ENCODE peak calls at places on chromosomes 11 and 22, in nine cellular contexts. One of them, this sample, is unnamed.

GRCh38 chr22:25021409-25021808 is 68.9 kb downstream of the KIAA1671 start:
- DNase-seq in caudate nucleus: no peak
- DNase-seq in activated CD8-positive, alpha-beta memory T cell treated with anti-CD3 and anti-CD28 coated beads, Interleukin-2, amount 50 U/mL, for 4 hours: no peak
- DNase-seq in spleen: no peak
- DNase-seq in ELR: no peak
- DNase-seq in HEK293T: no peak
- DNase-seq in astrocyte: no peak
- DNase-seq in A549: no peak
- DNase-seq in NCI-H1694 treated with DMSO at 0.1 percent for 48 hours: no peak
- DNase-seq in this sample: no peak

GRCh38 chr11:96036863-96037262 is 113.0 kb upstream of the MTMR2 start:
- DNase-seq in ELR: no peak
- DNase-seq in astrocyte: no peak
- DNase-seq in activated CD8-positive, alpha-beta memory T cell treated with anti-CD3 and anti-CD28 coated beads, Interleukin-2, amount 50 U/mL, for 4 hours: no peak
- DNase-seq in NCI-H1694 treated with DMSO at 0.1 percent for 48 hours: peak
- DNase-seq in spleen: no peak
- DNase-seq in A549: no peak
- DNase-seq in caudate nucleus: no peak
- DNase-seq in HEK293T: no peak
- DNase-seq in this sample: no peak

GRCh38 chr11:118572075-118572913 is at the start of gene ARCN1:
- DNase-seq in A549: peak
- DNase-seq in ELR: peak
- DNase-seq in caudate nucleus: peak
- DNase-seq in NCI-H1694 treated with DMSO at 0.1 percent for 48 hours: peak
- DNase-seq in activated CD8-positive, alpha-beta memory T cell treated with anti-CD3 and anti-CD28 coated beads, Interleukin-2, amount 50 U/mL, for 4 hours: peak
- DNase-seq in HEK293T: peak
- DNase-seq in spleen: peak
- DNase-seq in astrocyte: peak
- DNase-seq in this sample: peak

GRCh38 chr11:119745776-119746535 is 17.0 kb upstream of the NECTIN1 start:
- DNase-seq in astrocyte: no peak
- DNase-seq in A549: no peak
- DNase-seq in ELR: no peak
- DNase-seq in activated CD8-positive, alpha-beta memory T cell treated with anti-CD3 and anti-CD28 coated beads, Interleukin-2, amount 50 U/mL, for 4 hours: no peak
- DNase-seq in caudate nucleus: no peak
- DNase-seq in NCI-H1694 treated with DMSO at 0.1 percent for 48 hours: no peak
- DNase-seq in spleen: peak
- DNase-seq in HEK293T: no peak
- DNase-seq in this sample: no peak

GRCh38 chr11:35118906-35119305 is 20.1 kb upstream of the CD44 start:
- DNase-seq in astrocyte: no peak
- DNase-seq in caudate nucleus: no peak
- DNase-seq in activated CD8-positive, alpha-beta memory T cell treated with anti-CD3 and anti-CD28 coated beads, Interleukin-2, amount 50 U/mL, for 4 hours: no peak
- DNase-seq in ELR: no peak
- DNase-seq in NCI-H1694 treated with DMSO at 0.1 percent for 48 hours: no peak
- DNase-seq in spleen: no peak
- DNase-seq in A549: no peak
- DNase-seq in HEK293T: no peak
- DNase-seq in this sample: no peak

GRCh38 chr22:23289851-23290724 is 109.8 kb downstream of the BCR start:
- DNase-seq in activated CD8-positive, alpha-beta memory T cell treated with anti-CD3 and anti-CD28 coated beads, Interleukin-2, amount 50 U/mL, for 4 hours: peak
- DNase-seq in ELR: peak
- DNase-seq in A549: peak
- DNase-seq in spleen: no peak
- DNase-seq in astrocyte: peak
- DNase-seq in HEK293T: peak
- DNase-seq in NCI-H1694 treated with DMSO at 0.1 percent for 48 hours: peak
- DNase-seq in caudate nucleus: no peak
- DNase-seq in this sample: peak

GRCh38 chr11:99818991-99819390 is 798.2 kb downstream of the CNTN5 start:
- DNase-seq in caudate nucleus: no peak
- DNase-seq in HEK293T: no peak
- DNase-seq in ELR: no peak
- DNase-seq in activated CD8-positive, alpha-beta memory T cell treated with anti-CD3 and anti-CD28 coated beads, Interleukin-2, amount 50 U/mL, for 4 hours: no peak
- DNase-seq in NCI-H1694 treated with DMSO at 0.1 percent for 48 hours: no peak
- DNase-seq in astrocyte: no peak
- DNase-seq in spleen: no peak
- DNase-seq in A549: no peak
- DNase-seq in this sample: no peak

GRCh38 chr22:23401111-23401909 is 178.8 kb downstream of the IGLL1 start:
- DNase-seq in HEK293T: no peak
- DNase-seq in astrocyte: peak
- DNase-seq in spleen: no peak
- DNase-seq in ELR: peak
- DNase-seq in A549: no peak
- DNase-seq in caudate nucleus: no peak
- DNase-seq in NCI-H1694 treated with DMSO at 0.1 percent for 48 hours: no peak
- DNase-seq in activated CD8-positive, alpha-beta memory T cell treated with anti-CD3 and anti-CD28 coated beads, Interleukin-2, amount 50 U/mL, for 4 hours: no peak
- DNase-seq in this sample: no peak

GRCh38 chr22:29524440-29525191 is 28.9 kb downstream of the THOC5 start:
- DNase-seq in astrocyte: peak
- DNase-seq in NCI-H1694 treated with DMSO at 0.1 percent for 48 hours: peak
- DNase-seq in HEK293T: peak
- DNase-seq in A549: peak
- DNase-seq in caudate nucleus: no peak
- DNase-seq in activated CD8-positive, alpha-beta memory T cell treated with anti-CD3 and anti-CD28 coated beads, Interleukin-2, amount 50 U/mL, for 4 hours: no peak
- DNase-seq in spleen: peak
- DNase-seq in ELR: peak
- DNase-seq in this sample: no peak

GRCh38 chr11:326842-327580 is 6.4 kb upstream of the IFITM3 start:
- DNase-seq in caudate nucleus: peak
- DNase-seq in ELR: peak
- DNase-seq in spleen: peak
- DNase-seq in A549: no peak
- DNase-seq in HEK293T: no peak
- DNase-seq in activated CD8-positive, alpha-beta memory T cell treated with anti-CD3 and anti-CD28 coated beads, Interleukin-2, amount 50 U/mL, for 4 hours: peak
- DNase-seq in NCI-H1694 treated with DMSO at 0.1 percent for 48 hours: no peak
- DNase-seq in astrocyte: no peak
- DNase-seq in this sample: peak

GRCh38 chr11:61814242-61814957 is 2.4 kb downstream of the FADS1 start:
- DNase-seq in A549: no peak
- DNase-seq in HEK293T: no peak
- DNase-seq in ELR: peak
- DNase-seq in NCI-H1694 treated with DMSO at 0.1 percent for 48 hours: no peak
- DNase-seq in activated CD8-positive, alpha-beta memory T cell treated with anti-CD3 and anti-CD28 coated beads, Interleukin-2, amount 50 U/mL, for 4 hours: no peak
- DNase-seq in spleen: no peak
- DNase-seq in caudate nucleus: peak
- DNase-seq in astrocyte: peak
- DNase-seq in this sample: peak

GRCh38 chr22:42169055-42169469 is 38.5 kb upstream of the CYP2D6 start:
- DNase-seq in NCI-H1694 treated with DMSO at 0.1 percent for 48 hours: peak
- DNase-seq in A549: peak
- DNase-seq in HEK293T: peak
- DNase-seq in caudate nucleus: peak
- DNase-seq in spleen: peak
- DNase-seq in astrocyte: peak
- DNase-seq in ELR: peak
- DNase-seq in activated CD8-positive, alpha-beta memory T cell treated with anti-CD3 and anti-CD28 coated beads, Interleukin-2, amount 50 U/mL, for 4 hours: peak
- DNase-seq in this sample: peak

GRCh38 chr22:17130199-17130598 is 9.0 kb upstream of the TMEM121B start:
- DNase-seq in A549: no peak
- DNase-seq in HEK293T: no peak
- DNase-seq in ELR: peak
- DNase-seq in activated CD8-positive, alpha-beta memory T cell treated with anti-CD3 and anti-CD28 coated beads, Interleukin-2, amount 50 U/mL, for 4 hours: no peak
- DNase-seq in caudate nucleus: no peak
- DNase-seq in NCI-H1694 treated with DMSO at 0.1 percent for 48 hours: no peak
- DNase-seq in spleen: no peak
- DNase-seq in astrocyte: peak
- DNase-seq in this sample: no peak

GRCh38 chr11:64766881-64767280 is 7.1 kb upstream of the PYGM start:
- DNase-seq in spleen: peak
- DNase-seq in NCI-H1694 treated with DMSO at 0.1 percent for 48 hours: no peak
- DNase-seq in activated CD8-positive, alpha-beta memory T cell treated with anti-CD3 and anti-CD28 coated beads, Interleukin-2, amount 50 U/mL, for 4 hours: no peak
- DNase-seq in caudate nucleus: no peak
- DNase-seq in HEK293T: no peak
- DNase-seq in astrocyte: no peak
- DNase-seq in ELR: no peak
- DNase-seq in A549: no peak
- DNase-seq in this sample: no peak

GRCh38 chr11:31807791-31808074 is 3.4 kb downstream of the PAX6 start:
- DNase-seq in NCI-H1694 treated with DMSO at 0.1 percent for 48 hours: no peak
- DNase-seq in ELR: no peak
- DNase-seq in spleen: no peak
- DNase-seq in A549: no peak
- DNase-seq in activated CD8-positive, alpha-beta memory T cell treated with anti-CD3 and anti-CD28 coated beads, Interleukin-2, amount 50 U/mL, for 4 hours: no peak
- DNase-seq in caudate nucleus: no peak
- DNase-seq in astrocyte: no peak
- DNase-seq in HEK293T: no peak
- DNase-seq in this sample: no peak

GRCh38 chr11:62430350-62430749 is 11.5 kb downstream of the SCGB1A1 start:
- DNase-seq in astrocyte: no peak
- DNase-seq in HEK293T: no peak
- DNase-seq in caudate nucleus: no peak
- DNase-seq in A549: no peak
- DNase-seq in activated CD8-positive, alpha-beta memory T cell treated with anti-CD3 and anti-CD28 coated beads, Interleukin-2, amount 50 U/mL, for 4 hours: no peak
- DNase-seq in spleen: no peak
- DNase-seq in ELR: no peak
- DNase-seq in NCI-H1694 treated with DMSO at 0.1 percent for 48 hours: no peak
- DNase-seq in this sample: no peak

GRCh38 chr11:15764948-15765347 is 591.4 kb downstream of the SOX6 start:
- DNase-seq in NCI-H1694 treated with DMSO at 0.1 percent for 48 hours: no peak
- DNase-seq in A549: no peak
- DNase-seq in activated CD8-positive, alpha-beta memory T cell treated with anti-CD3 and anti-CD28 coated beads, Interleukin-2, amount 50 U/mL, for 4 hours: no peak
- DNase-seq in spleen: no peak
- DNase-seq in caudate nucleus: no peak
- DNase-seq in HEK293T: no peak
- DNase-seq in ELR: no peak
- DNase-seq in astrocyte: no peak
- DNase-seq in this sample: no peak

GRCh38 chr11:71577469-71578004 is 5.1 kb downstream of the KRTAP5-11 start:
- DNase-seq in activated CD8-positive, alpha-beta memory T cell treated with anti-CD3 and anti-CD28 coated beads, Interleukin-2, amount 50 U/mL, for 4 hours: no peak
- DNase-seq in spleen: no peak
- DNase-seq in HEK293T: no peak
- DNase-seq in ELR: no peak
- DNase-seq in A549: no peak
- DNase-seq in NCI-H1694 treated with DMSO at 0.1 percent for 48 hours: no peak
- DNase-seq in caudate nucleus: no peak
- DNase-seq in astrocyte: no peak
- DNase-seq in this sample: no peak

GRCh38 chr11:1231396-1232327 is 8.8 kb downstream of the MUC5B start:
- DNase-seq in HEK293T: no peak
- DNase-seq in astrocyte: no peak
- DNase-seq in activated CD8-positive, alpha-beta memory T cell treated with anti-CD3 and anti-CD28 coated beads, Interleukin-2, amount 50 U/mL, for 4 hours: no peak
- DNase-seq in spleen: peak
- DNase-seq in caudate nucleus: no peak
- DNase-seq in A549: no peak
- DNase-seq in NCI-H1694 treated with DMSO at 0.1 percent for 48 hours: no peak
- DNase-seq in ELR: no peak
- DNase-seq in this sample: peak

GRCh38 chr11:134150195-134150903 is 73.4 kb downstream of the NCAPD3 start:
- DNase-seq in A549: no peak
- DNase-seq in spleen: no peak
- DNase-seq in ELR: no peak
- DNase-seq in astrocyte: no peak
- DNase-seq in NCI-H1694 treated with DMSO at 0.1 percent for 48 hours: no peak
- DNase-seq in HEK293T: no peak
- DNase-seq in activated CD8-positive, alpha-beta memory T cell treated with anti-CD3 and anti-CD28 coated beads, Interleukin-2, amount 50 U/mL, for 4 hours: no peak
- DNase-seq in caudate nucleus: peak
- DNase-seq in this sample: peak

GRCh38 chr11:80365315-80365714 is 924.5 kb upstream of the TENM4 start:
- DNase-seq in NCI-H1694 treated with DMSO at 0.1 percent for 48 hours: no peak
- DNase-seq in HEK293T: no peak
- DNase-seq in astrocyte: no peak
- DNase-seq in activated CD8-positive, alpha-beta memory T cell treated with anti-CD3 and anti-CD28 coated beads, Interleukin-2, amount 50 U/mL, for 4 hours: no peak
- DNase-seq in spleen: no peak
- DNase-seq in ELR: no peak
- DNase-seq in caudate nucleus: no peak
- DNase-seq in A549: no peak
- DNase-seq in this sample: no peak

GRCh38 chr22:39362271-39362670 is 12.5 kb downstream of the SYNGR1 start:
- DNase-seq in caudate nucleus: no peak
- DNase-seq in activated CD8-positive, alpha-beta memory T cell treated with anti-CD3 and anti-CD28 coated beads, Interleukin-2, amount 50 U/mL, for 4 hours: no peak
- DNase-seq in A549: no peak
- DNase-seq in HEK293T: no peak
- DNase-seq in spleen: no peak
- DNase-seq in NCI-H1694 treated with DMSO at 0.1 percent for 48 hours: no peak
- DNase-seq in astrocyte: no peak
- DNase-seq in ELR: peak
- DNase-seq in this sample: no peak

GRCh38 chr11:63274776-63275175 is 31.4 kb upstream of the SLC22A25 start:
- DNase-seq in HEK293T: no peak
- DNase-seq in astrocyte: no peak
- DNase-seq in NCI-H1694 treated with DMSO at 0.1 percent for 48 hours: no peak
- DNase-seq in spleen: no peak
- DNase-seq in activated CD8-positive, alpha-beta memory T cell treated with anti-CD3 and anti-CD28 coated beads, Interleukin-2, amount 50 U/mL, for 4 hours: no peak
- DNase-seq in A549: no peak
- DNase-seq in caudate nucleus: no peak
- DNase-seq in ELR: peak
- DNase-seq in this sample: no peak

GRCh38 chr22:24331468-24332440 is 61.1 kb downstream of the SPECC1L start:
- DNase-seq in astrocyte: peak
- DNase-seq in A549: no peak
- DNase-seq in NCI-H1694 treated with DMSO at 0.1 percent for 48 hours: no peak
- DNase-seq in spleen: no peak
- DNase-seq in ELR: peak
- DNase-seq in HEK293T: no peak
- DNase-seq in activated CD8-positive, alpha-beta memory T cell treated with anti-CD3 and anti-CD28 coated beads, Interleukin-2, amount 50 U/mL, for 4 hours: no peak
- DNase-seq in caudate nucleus: no peak
- DNase-seq in this sample: no peak

GRCh38 chr11:57473208-57473930 is 13.0 kb downstream of the RTN4RL2 start:
- DNase-seq in NCI-H1694 treated with DMSO at 0.1 percent for 48 hours: no peak
- DNase-seq in A549: no peak
- DNase-seq in caudate nucleus: no peak
- DNase-seq in activated CD8-positive, alpha-beta memory T cell treated with anti-CD3 and anti-CD28 coated beads, Interleukin-2, amount 50 U/mL, for 4 hours: no peak
- DNase-seq in spleen: no peak
- DNase-seq in astrocyte: no peak
- DNase-seq in HEK293T: no peak
- DNase-seq in ELR: no peak
- DNase-seq in this sample: no peak

GRCh38 chr11:122731500-122731913 is 76.0 kb downstream of the UBASH3B start:
- DNase-seq in spleen: no peak
- DNase-seq in ELR: peak
- DNase-seq in NCI-H1694 treated with DMSO at 0.1 percent for 48 hours: no peak
- DNase-seq in caudate nucleus: no peak
- DNase-seq in activated CD8-positive, alpha-beta memory T cell treated with anti-CD3 and anti-CD28 coated beads, Interleukin-2, amount 50 U/mL, for 4 hours: no peak
- DNase-seq in astrocyte: peak
- DNase-seq in HEK293T: no peak
- DNase-seq in A549: peak
- DNase-seq in this sample: no peak

GRCh38 chr22:26610072-26610958 is 7.5 kb downstream of the CRYBB1 start:
- DNase-seq in activated CD8-positive, alpha-beta memory T cell treated with anti-CD3 and anti-CD28 coated beads, Interleukin-2, amount 50 U/mL, for 4 hours: peak
- DNase-seq in A549: no peak
- DNase-seq in HEK293T: no peak
- DNase-seq in spleen: peak
- DNase-seq in astrocyte: peak
- DNase-seq in caudate nucleus: no peak
- DNase-seq in ELR: peak
- DNase-seq in NCI-H1694 treated with DMSO at 0.1 percent for 48 hours: no peak
- DNase-seq in this sample: peak

GRCh38 chr11:125457814-125458343 is 38.2 kb downstream of the FEZ1 start:
- DNase-seq in HEK293T: no peak
- DNase-seq in spleen: no peak
- DNase-seq in caudate nucleus: peak
- DNase-seq in astrocyte: peak
- DNase-seq in NCI-H1694 treated with DMSO at 0.1 percent for 48 hours: no peak
- DNase-seq in ELR: no peak
- DNase-seq in activated CD8-positive, alpha-beta memory T cell treated with anti-CD3 and anti-CD28 coated beads, Interleukin-2, amount 50 U/mL, for 4 hours: no peak
- DNase-seq in A549: no peak
- DNase-seq in this sample: peak

GRCh38 chr11:114348200-114349191 is 51.8 kb downstream of the C11orf71 start:
- DNase-seq in astrocyte: peak
- DNase-seq in NCI-H1694 treated with DMSO at 0.1 percent for 48 hours: peak
- DNase-seq in spleen: no peak
- DNase-seq in activated CD8-positive, alpha-beta memory T cell treated with anti-CD3 and anti-CD28 coated beads, Interleukin-2, amount 50 U/mL, for 4 hours: no peak
- DNase-seq in ELR: peak
- DNase-seq in HEK293T: peak
- DNase-seq in A549: no peak
- DNase-seq in caudate nucleus: peak
- DNase-seq in this sample: no peak

This sample was measured in heart right ventricle.